ENCODE peak calls at places on chromosomes 12 and 14, in seven cellular contexts. M is stimulated activated CD4-positive, alpha-beta T cell treated with anti-CD3 and anti-CD28 coated beads, TNF-alpha, amount 100 ng/mL, for 1 hour; F is mesenchymal stem cell; D is iPS-NIHi11; P is progenitor cell of endocrine pancreas; H is naive thymus-derived CD8-positive, alpha-beta T cell; E is SHP77. O is an unnamed sample.

GRCh38 chr12:25653487-25654175 is 100.5 kb upstream of the LMNTD1 start:
- DNase-seq in M (no peak), P (no peak), E (no peak), D (no peak), F (no peak), H (no peak), O (no peak)

GRCh38 chr12:68878283-68878682 is 54.7 kb downstream of the CPM start:
- DNase-seq in E (no peak), M (no peak), F (no peak), H (no peak), P (no peak), D (no peak), O (no peak)

GRCh38 chr12:124422570-124423523 is 128.0 kb downstream of the RFLNA start:
- DNase-seq in E (peak; percentile 33), P (no peak), F (peak; percentile 99), D (peak; percentile 68), H (no peak), M (no peak), O (peak; percentile 64)

GRCh38 chr12:8852119-8852518 is 29.7 kb downstream of the A2ML1 start:
- DNase-seq in P (no peak), M (no peak), F (no peak), D (no peak), H (no peak), E (no peak), O (no peak)

GRCh38 chr12:2248087-2248900 is 195.5 kb downstream of the CACNA1C start:
- DNase-seq in E (no peak), H (no peak), D (no peak), F (peak; percentile 95), P (no peak), M (no peak), O (no peak)

GRCh38 chr14:61188936-61189808 is 92.0 kb downstream of the TMEM30B start:
- DNase-seq in H (no peak), D (peak; percentile 79), F (peak; percentile 56), E (no peak), P (peak; percentile 37), M (no peak), O (no peak)

GRCh38 chr12:25438638-25439037 is 114.4 kb downstream of the LMNTD1 start:
- DNase-seq in H (no peak), F (peak; percentile 50), P (no peak), D (no peak), M (no peak), E (no peak), O (no peak)

GRCh38 chr14:49880267-49881064 is 12.4 kb upstream of the ARF6 start:
- DNase-seq in F (peak; percentile 77), P (no peak), D (no peak), H (no peak), E (no peak), M (no peak), O (no peak)

GRCh38 chr14:101808020-101808641 is 46.6 kb downstream of the PPP2R5C start:
- DNase-seq in M (no peak), D (peak; percentile 56), E (peak; percentile 36), H (no peak), P (no peak), F (no peak), O (no peak)

GRCh38 chr12:113190761-113191160 is 5.2 kb downstream of the RITA1 start:
- DNase-seq in D (peak; percentile 73), M (no peak), E (no peak), P (no peak), H (no peak), F (peak; percentile 65), O (no peak)

GRCh38 chr12:48863296-48863695 is 2.4 kb downstream of the RND1 start:
- DNase-seq in P (no peak), D (no peak), H (no peak), M (no peak), E (no peak), F (no peak), O (no peak)

GRCh38 chr12:27610380-27610779 is 85.9 kb upstream of the REP15 start:
- DNase-seq in E (no peak), M (no peak), H (no peak), F (peak; percentile 58), P (no peak), D (peak; percentile 23), O (no peak)

GRCh38 chr12:113329022-113329790 is 5.7 kb downstream of the SLC8B1 start:
- DNase-seq in F (no peak), D (no peak), E (no peak), M (no peak), P (no peak), H (no peak), O (no peak)

GRCh38 chr12:62861586-62861985 is 73.4 kb downstream of the PPM1H start:
- DNase-seq in H (no peak), D (no peak), E (no peak), M (no peak), P (no peak), F (no peak), O (no peak)

GRCh38 chr14:101185946-101186345 is 282.4 kb upstream of the RTL1 start:
- DNase-seq in M (no peak), F (no peak), E (no peak), D (no peak), P (no peak), H (no peak), O (no peak)

GRCh38 chr14:35747379-35747778 is 61.7 kb downstream of the RALGAPA1 start:
- DNase-seq in E (no peak), F (peak; percentile 11), P (no peak), M (no peak), H (no peak), D (no peak), O (no peak)

GRCh38 chr12:70449074-70449757 is 83.1 kb downstream of the KCNMB4 start:
- DNase-seq in D (peak; percentile 27), M (no peak), H (no peak), F (no peak), E (no peak), P (no peak), O (no peak)

GRCh38 chr12:55392032-55392795 is 8.1 kb upstream of the OR6C65 start:
- DNase-seq in H (no peak), E (no peak), M (no peak), D (no peak), F (no peak), P (no peak), O (no peak)

GRCh38 chr12:60724984-60725383 is 1129.2 kb downstream of the SLC16A7 start:
- DNase-seq in F (no peak), P (no peak), M (no peak), H (no peak), E (no peak), D (no peak), O (no peak)

GRCh38 chr14:64855732-64856527 is 23.8 kb downstream of the SPTB start:
- DNase-seq in M (no peak), F (no peak), P (no peak), D (no peak), E (peak; percentile 82), H (no peak), O (no peak)

GRCh38 chr14:56811596-56812363 is 1.5 kb upstream of the OTX2 start:
- DNase-seq in H (no peak), E (no peak), M (no peak), D (no peak), F (no peak), P (no peak), O (no peak)

GRCh38 chr14:65073605-65074201 is 28.6 kb downstream of the MAX start:
- DNase-seq in P (no peak), M (no peak), H (no peak), E (no peak), F (no peak), D (no peak), O (no peak)

GRCh38 chr12:33223956-33224355 is 215.7 kb downstream of the SYT10 start:
- DNase-seq in H (no peak), P (no peak), F (no peak), D (no peak), M (no peak), E (no peak), O (no peak)

GRCh38 chr12:115710104-115710564 is 567.4 kb downstream of the MED13L start:
- DNase-seq in D (no peak), E (no peak), H (no peak), M (no peak), F (peak; percentile 56), P (no peak), O (no peak)

GRCh38 chr12:3249081-3249800 is 172.1 kb downstream of the TSPAN9 start:
- DNase-seq in P (no peak), D (no peak), M (no peak), E (no peak), H (no peak), F (no peak), O (no peak)

GRCh38 chr12:108622425-108622824 is 11.3 kb downstream of the SELPLG start:
- DNase-seq in E (peak; percentile 16), F (peak; percentile 88), H (no peak), D (peak; percentile 67), P (no peak), M (no peak), O (no peak)

GRCh38 chr12:108594-108993 is 42.0 kb downstream of the IQSEC3 start:
- DNase-seq in D (no peak), E (peak; percentile 42), H (no peak), P (no peak), M (no peak), F (no peak), O (no peak)

GRCh38 chr14:101511199-101511598 is 50.1 kb upstream of the DIO3 start:
- DNase-seq in E (no peak), F (no peak), M (no peak), H (no peak), D (no peak), P (no peak), O (no peak)

GRCh38 chr14:97719931-97720330 is 922.7 kb downstream of the VRK1 start:
- DNase-seq in P (no peak), M (no peak), F (no peak), D (no peak), E (no peak), H (peak; percentile 62), O (no peak)

GRCh38 chr14:31461545-31461944 is 4.2 kb upstream of the DTD2 start:
- DNase-seq in F (no peak), D (no peak), P (no peak), M (no peak), H (no peak), E (no peak), O (no peak)

GRCh38 chr12:131553409-131553808 is 157.5 kb upstream of the SFSWAP start:
- DNase-seq in D (no peak), F (no peak), P (no peak), M (no peak), E (no peak), H (no peak), O (no peak)

GRCh38 chr12:1091350-1091749 is 100.3 kb downstream of the ERC1 start:
- DNase-seq in P (no peak), D (no peak), M (no peak), E (no peak), H (no peak), F (no peak), O (no peak)

GRCh38 chr12:124490584-124491305 is 76.7 kb downstream of the NCOR2 start:
- DNase-seq in E (no peak), D (no peak), H (no peak), P (no peak), M (no peak), F (no peak), O (no peak)

GRCh38 chr12:110885152-110885840 is 35.1 kb downstream of the MYL2 start:
- DNase-seq in E (no peak), H (no peak), M (no peak), F (no peak), D (no peak), P (no peak), O (no peak)

GRCh38 chr12:109563291-109564284 is 9.7 kb downstream of the MMAB start:
- DNase-seq in M (no peak), P (no peak), H (no peak), F (no peak), D (no peak), E (no peak), O (no peak)

O was measured in GOT3.